ENCODE peak calls at places on chromosomes 11 and 22, in eight cellular contexts. P is fibroblast of lung; M is iPS-NIHi11; V is tibial artery; Y is CD8-positive, alpha-beta memory T cell; I is CD8-positive, alpha-beta T cell; W is GM12891; K is activated CD8-positive, alpha-beta memory T cell treated with anti-CD3 and anti-CD28 coated beads, Interleukin-2, amount 50 U/mL, for 48 hours. F is an unnamed sample.
A peak's percentile ranks its signal among the peaks of the same experiment; 100 is the strongest.

GRCh38 chr11:64263021-64263946 is 12.0 kb downstream of the PLCB3 start:
- DNase-seq in M (peak; percentile 60), P (peak; percentile 56), I (no peak), Y (no peak), V (no peak), W (no peak), K (no peak), F (no peak)

GRCh38 chr22:28799834-28800307 is 498 bp downstream of the XBP1 start:
- DNase-seq in Y (peak; percentile 12), V (peak; percentile 85), P (peak; percentile 65), K (peak; percentile 76), M (peak; percentile 86), I (no peak), W (no peak), F (peak; percentile 14)

GRCh38 chr11:31437742-31438435 is 68.2 kb downstream of the DNAJC24 start:
- DNase-seq in V (no peak), P (peak; percentile 18), M (no peak), Y (no peak), W (no peak), I (no peak), K (no peak), F (no peak)

GRCh38 chr22:39622881-39623367 is 52.4 kb downstream of the CACNA1I start:
- DNase-seq in W (peak; percentile 62), M (peak; percentile 87), P (peak; percentile 22), I (peak; percentile 66), Y (peak; percentile 59), K (peak; percentile 92), V (no peak), F (no peak)

GRCh38 chr11:130520231-130520630 is 71.8 kb downstream of the ADAMTS15 start:
- DNase-seq in W (no peak), I (no peak), V (no peak), M (no peak), P (no peak), K (no peak), Y (no peak), F (no peak)

GRCh38 chr11:129721685-129722084 is 94.0 kb upstream of the TMEM45B start:
- DNase-seq in P (no peak), Y (no peak), M (no peak), I (no peak), V (no peak), K (peak; percentile 28), W (no peak), F (no peak)

GRCh38 chr22:36768616-36769015 is 7.3 kb downstream of the IFT27 start:
- DNase-seq in I (no peak), M (no peak), V (peak; percentile 27), P (no peak), Y (no peak), W (no peak), K (no peak), F (no peak)

GRCh38 chr22:50620861-50621490 is 7.0 kb downstream of the ARSA start:
- DNase-seq in P (no peak), W (no peak), V (peak; percentile 48), I (peak; percentile 91), K (peak; percentile 81), M (no peak), Y (peak; percentile 44), F (no peak)

GRCh38 chr11:70503878-70504240 is 105.5 kb downstream of the CTTN start:
- DNase-seq in K (no peak), Y (no peak), W (no peak), M (peak; percentile 58), I (no peak), V (no peak), P (no peak), F (no peak)

GRCh38 chr11:17383466-17383865 is 5.0 kb downstream of the KCNJ11 start:
- DNase-seq in Y (no peak), M (no peak), W (no peak), P (no peak), K (no peak), I (no peak), V (no peak), F (no peak)

GRCh38 chr11:73185680-73186293 is 32.3 kb upstream of the P2RY2 start:
- DNase-seq in K (peak; percentile 54), M (no peak), V (peak; percentile 91), I (no peak), P (peak; percentile 18), W (no peak), Y (no peak), F (peak; percentile 13)

GRCh38 chr22:36368359-36368983 is 19.3 kb downstream of the MYH9 start:
- DNase-seq in I (no peak), V (no peak), P (peak; percentile 58), M (peak; percentile 76), Y (no peak), K (no peak), W (no peak), F (no peak)

GRCh38 chr22:39519681-39520053 is 695 bp upstream of the ATF4 start:
- DNase-seq in V (peak; percentile 80), Y (no peak), I (no peak), M (peak; percentile 67), P (peak; percentile 58), K (no peak), W (no peak), F (no peak)

GRCh38 chr11:127564803-127565202 is 564.2 kb upstream of the KIRREL3 start:
- DNase-seq in Y (no peak), I (no peak), K (no peak), W (no peak), P (no peak), M (no peak), V (no peak), F (no peak)

GRCh38 chr22:29742319-29742718 is 22.5 kb downstream of the CABP7 start:
- DNase-seq in P (no peak), K (no peak), M (no peak), I (no peak), V (no peak), Y (no peak), W (no peak), F (no peak)

GRCh38 chr11:75440960-75441803 is 8.2 kb upstream of the KLHL35 start:
- DNase-seq in W (no peak), M (no peak), K (no peak), Y (no peak), P (no peak), I (no peak), V (no peak), F (no peak)

GRCh38 chr11:27613670-27613950 is 86.6 kb downstream of the BDNF start:
- DNase-seq in Y (no peak), M (no peak), I (no peak), K (no peak), V (no peak), W (no peak), P (peak; percentile 15), F (no peak)

GRCh38 chr11:95788921-95789505 is 569 bp downstream of the FAM76B start:
- DNase-seq in Y (peak; percentile 7), K (no peak), M (peak; percentile 58), I (peak; percentile 56), P (peak; percentile 39), V (no peak), W (no peak), F (no peak)

GRCh38 chr11:123562166-123562565 is 92.3 kb downstream of the SCN3B start:
- DNase-seq in W (no peak), K (no peak), Y (no peak), I (no peak), P (no peak), V (no peak), M (no peak), F (no peak)